ENCODE peak calls at places on chromosome 1, in four cellular contexts. H is iris pigment epithelial cell, V is GM10248, Y is hepatocyte. G is an unnamed sample.

GRCh38 chr1:33502726-33503125 is 30.3 kb downstream of the ZSCAN20 start:
- DNase-seq in H (peak), V (no peak), Y (no peak), G (no peak)

GRCh38 chr1:32828341-32828740 is 10.9 kb downstream of the S100PBP start:
- DNase-seq in H (peak), V (no peak), Y (peak), G (no peak)

GRCh38 chr1:154179951-154180687 is 11.8 kb downstream of the TPM3 start:
- DNase-seq in H (no peak), V (peak), Y (peak), G (peak)

GRCh38 chr1:111563619-111564018 is 56.0 kb upstream of the RAP1A start:
- DNase-seq in H (peak), V (no peak), Y (no peak), G (no peak)

GRCh38 chr1:62230724-62231123 is 36.1 kb downstream of the L1TD1 start:
- DNase-seq in H (peak), V (no peak), Y (peak), G (no peak)

GRCh38 chr1:7576946-7577657 is 194.0 kb upstream of the VAMP3 start:
- DNase-seq in H (peak), V (no peak), Y (peak), G (no peak)

GRCh38 chr1:43600033-43601020 is 49.6 kb upstream of the KDM4A start:
- DNase-seq in H (no peak), V (no peak), Y (no peak), G (no peak)

GRCh38 chr1:12083766-12084165 is 20.7 kb downstream of the TNFRSF8 start:
- DNase-seq in H (peak), V (no peak), Y (no peak), G (no peak)

GRCh38 chr1:81549588-81550127 is 251.1 kb upstream of the ADGRL2 start:
- DNase-seq in H (peak), V (peak), Y (peak), G (no peak)

G was measured in colonic mucosa.